ENCODE peak calls at places on chromosome 20, in four cellular contexts. A, M, C and O are unnamed samples.

GRCh38 chr20:37995856-37996625 is 37.2 kb downstream of the TTI1 start:
- DNase-seq in A (no peak), M (no peak), C (no peak), O (no peak)

GRCh38 chr20:25000268-25000801 is 7.8 kb upstream of the APMAP start:
- DNase-seq in A (no peak), M (peak), C (peak), O (no peak)

GRCh38 chr20:58032599-58032998 is 195.9 kb downstream of the ANKRD60 start:
- DNase-seq in A (no peak), M (no peak), C (no peak), O (no peak)

GRCh38 chr20:32580970-32581838 is 3.9 kb downstream of the NOL4L start:
- DNase-seq in A (no peak), M (no peak), C (no peak), O (no peak)

GRCh38 chr20:23869520-23869919 is 10.0 kb downstream of the CST5 start:
- DNase-seq in A (no peak), M (no peak), C (no peak), O (no peak)

GRCh38 chr20:11216451-11217314 is 542.9 kb upstream of the JAG1 start:
- DNase-seq in A (no peak), M (peak), C (no peak), O (no peak)

GRCh38 chr20:18928626-18929025 is 115.0 kb downstream of the SCP2D1 start:
- DNase-seq in A (no peak), M (no peak), C (no peak), O (no peak)

GRCh38 chr20:64164123-64164836 is at the start of gene MYT1:
- DNase-seq in A (no peak), M (no peak), C (no peak), O (no peak)

GRCh38 chr20:46688151-46689081 is 828 bp downstream of the TP53RK start:
- DNase-seq in A (no peak), M (peak), C (peak), O (no peak)

GRCh38 chr20:6582449-6582848 is 185.0 kb upstream of the BMP2 start:
- DNase-seq in A (no peak), M (peak), C (no peak), O (no peak)

GRCh38 chr20:53331151-53331973 is 262.3 kb downstream of the ZNF217 start:
- DNase-seq in A (no peak), M (peak), C (no peak), O (no peak)

DNA sequence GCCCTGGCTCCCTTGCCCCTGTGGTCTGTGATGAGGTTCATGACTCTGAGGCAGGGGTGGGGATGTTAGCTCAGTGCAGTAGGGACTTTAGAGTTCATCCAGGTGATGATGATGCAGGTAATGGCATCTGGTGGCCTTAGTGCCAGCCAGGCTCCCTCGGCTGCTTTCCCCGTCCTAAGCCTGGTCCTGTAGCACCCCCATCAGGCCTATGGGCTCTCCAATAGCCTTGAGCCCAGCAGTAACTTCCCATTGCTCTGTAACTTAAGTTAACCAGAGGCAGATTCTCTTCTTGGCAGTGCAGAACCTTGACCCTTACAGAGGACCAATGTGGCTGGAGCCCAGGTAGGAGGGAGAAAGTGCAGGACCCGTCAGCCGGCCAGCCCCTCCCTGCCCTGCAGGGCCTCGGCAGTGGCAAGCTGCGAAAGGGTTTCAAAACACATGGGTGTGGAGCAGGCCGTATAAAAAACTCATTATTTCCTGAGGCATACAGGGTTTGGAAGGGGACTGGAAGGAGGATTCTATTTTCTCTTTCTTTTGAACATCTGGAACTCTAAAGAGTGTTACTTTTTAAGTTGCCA is 406.9 kb downstream of the CDH26 start:
- DNase-seq in A (no peak), M (no peak), C (peak), O (no peak)
- TF ChIP-seq CTCF in A (no peak), M (peak), C (no peak), O (no peak)

GRCh38 chr20:43243672-43244269 is 54.1 kb upstream of the PTPRT start:
- DNase-seq in A (no peak), M (no peak), C (peak), O (no peak)
- TF ChIP-seq CTCF in A (no peak), M (no peak), C (peak), O (no peak)

GRCh38 chr20:3631534-3631933 is 31.7 kb downstream of the GFRA4 start:
- DNase-seq in A (no peak), M (no peak), C (no peak), O (no peak)

GRCh38 chr20:3630429-3630828 is 32.8 kb downstream of the GFRA4 start:
- DNase-seq in A (no peak), M (no peak), C (no peak), O (no peak)

GRCh38 chr20:3629893-3630292 is 33.3 kb downstream of the GFRA4 start:
- DNase-seq in A (no peak), M (peak), C (no peak), O (no peak)

GRCh38 chr20:3633913-3634478 is 29.2 kb downstream of the GFRA4 start:
- DNase-seq in A (no peak), M (no peak), C (no peak), O (no peak)

DNA sequence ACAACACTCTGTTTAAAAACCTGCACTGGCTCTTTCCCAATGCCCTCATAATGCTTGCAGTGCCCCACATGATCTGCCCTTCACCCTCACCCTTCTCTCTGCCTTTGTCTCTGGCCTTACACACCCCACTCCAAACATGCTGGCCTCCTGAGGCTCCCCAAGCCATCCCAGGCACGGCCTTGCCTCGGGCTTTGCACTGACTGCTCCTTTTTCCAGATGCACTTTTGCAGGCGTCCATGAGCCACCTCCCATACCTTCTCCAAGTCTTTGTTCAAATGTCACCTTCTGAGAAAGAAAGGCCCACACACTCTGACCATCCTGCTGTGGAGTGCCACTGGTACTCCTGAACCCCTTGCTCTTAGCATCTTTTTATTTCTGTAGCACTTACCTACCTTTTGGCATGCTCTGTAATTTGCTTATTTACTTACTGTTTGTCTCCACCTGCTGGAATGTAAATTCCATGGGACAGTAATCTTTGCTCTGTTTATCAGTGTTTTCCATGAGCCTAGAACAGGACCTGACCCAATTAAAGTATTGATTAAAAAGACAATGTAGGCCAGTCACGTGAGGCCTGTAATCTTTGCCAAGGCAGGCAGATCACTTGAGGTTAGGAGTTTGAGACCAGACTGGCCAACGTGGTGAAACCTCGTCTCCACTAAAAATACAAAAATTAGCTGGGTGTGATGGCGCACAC is 30.7 kb downstream of the GFRA4 start:
- DNase-seq in A (no peak), M (no peak), C (no peak), O (no peak)
- TF ChIP-seq CTCF in A (no peak), M (no peak), C (no peak), O (no peak)

DNA sequence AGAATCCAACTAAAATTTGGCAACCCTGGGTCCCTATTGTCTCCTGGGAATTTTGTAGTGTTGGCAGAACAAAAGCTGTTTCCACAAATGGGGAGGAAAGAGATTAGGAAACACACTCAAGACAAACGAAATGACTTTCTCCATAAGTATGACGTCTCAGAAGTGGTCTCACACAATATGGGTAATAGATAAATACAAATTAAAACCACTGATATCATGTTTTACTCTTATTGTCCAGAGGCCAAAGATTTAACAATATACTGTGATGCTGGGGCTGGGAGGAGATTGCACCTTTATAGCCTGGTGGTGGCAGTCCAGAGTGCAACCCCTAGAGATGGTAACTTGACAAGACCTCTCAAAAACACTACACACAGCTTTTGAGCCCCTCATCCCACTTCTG is 18.6 kb downstream of the FKBP1A start:
- DNase-seq in A (no peak), M (no peak), C (no peak), O (no peak)
- TF ChIP-seq CTCF in A (no peak), M (no peak), C (no peak), O (no peak)

GRCh38 chr20:61724376-61724775 is 341.3 kb downstream of the TAF4 start:
- DNase-seq in A (no peak), M (peak), C (no peak), O (no peak)
- TF ChIP-seq CTCF in A (no peak), M (peak), C (peak), O (no peak)

DNA sequence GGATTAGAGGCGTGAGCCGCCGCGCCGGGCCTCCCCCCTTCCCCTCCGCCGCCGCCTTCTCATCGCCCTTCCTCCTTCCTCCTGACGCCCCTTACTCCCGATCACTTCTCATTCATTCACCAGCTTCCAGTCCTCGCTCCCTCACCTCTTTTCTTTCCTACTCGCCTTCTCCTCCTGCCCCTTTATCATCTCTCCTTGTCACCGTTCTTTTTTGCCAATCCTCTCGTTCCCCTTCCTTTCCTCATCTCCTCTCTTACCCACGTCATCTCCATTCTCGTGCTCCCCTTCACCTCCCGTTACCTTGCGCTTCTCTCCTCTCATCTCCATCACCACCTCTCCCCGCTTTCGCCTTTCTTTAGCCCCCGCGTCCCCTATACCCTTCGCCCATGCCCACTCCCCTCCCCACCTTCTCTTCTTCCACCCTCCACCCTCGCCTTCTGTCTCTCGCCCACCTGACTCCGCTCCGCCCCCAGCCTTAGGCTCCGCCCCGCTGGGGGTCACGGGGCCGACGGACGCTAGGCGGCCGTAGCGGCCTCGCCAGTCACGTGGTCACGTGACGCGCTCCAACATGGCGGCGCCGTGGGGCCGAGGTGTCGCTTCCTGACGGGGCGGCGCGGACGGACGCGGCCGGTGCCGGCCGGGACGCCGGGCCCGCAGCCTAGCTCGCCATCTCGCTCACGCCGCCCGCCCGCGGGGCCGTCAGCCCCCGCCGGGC is at the start of gene ARFGEF2:
- DNase-seq in A (peak), M (peak), C (peak), O (peak)
- TF ChIP-seq CTCF in A (no peak), M (no peak), C (no peak), O (no peak)

GRCh38 chr20:13262302-13262650 is 41.2 kb downstream of the ISM1 start:
- DNase-seq in A (no peak), M (no peak), C (no peak), O (no peak)
- TF ChIP-seq CTCF in A (no peak), M (no peak), C (no peak), O (no peak)

GRCh38 chr20:48995599-48995998 is 50.5 kb upstream of the CSE1L start:
- DNase-seq in A (no peak), M (no peak), C (no peak), O (no peak)

DNA sequence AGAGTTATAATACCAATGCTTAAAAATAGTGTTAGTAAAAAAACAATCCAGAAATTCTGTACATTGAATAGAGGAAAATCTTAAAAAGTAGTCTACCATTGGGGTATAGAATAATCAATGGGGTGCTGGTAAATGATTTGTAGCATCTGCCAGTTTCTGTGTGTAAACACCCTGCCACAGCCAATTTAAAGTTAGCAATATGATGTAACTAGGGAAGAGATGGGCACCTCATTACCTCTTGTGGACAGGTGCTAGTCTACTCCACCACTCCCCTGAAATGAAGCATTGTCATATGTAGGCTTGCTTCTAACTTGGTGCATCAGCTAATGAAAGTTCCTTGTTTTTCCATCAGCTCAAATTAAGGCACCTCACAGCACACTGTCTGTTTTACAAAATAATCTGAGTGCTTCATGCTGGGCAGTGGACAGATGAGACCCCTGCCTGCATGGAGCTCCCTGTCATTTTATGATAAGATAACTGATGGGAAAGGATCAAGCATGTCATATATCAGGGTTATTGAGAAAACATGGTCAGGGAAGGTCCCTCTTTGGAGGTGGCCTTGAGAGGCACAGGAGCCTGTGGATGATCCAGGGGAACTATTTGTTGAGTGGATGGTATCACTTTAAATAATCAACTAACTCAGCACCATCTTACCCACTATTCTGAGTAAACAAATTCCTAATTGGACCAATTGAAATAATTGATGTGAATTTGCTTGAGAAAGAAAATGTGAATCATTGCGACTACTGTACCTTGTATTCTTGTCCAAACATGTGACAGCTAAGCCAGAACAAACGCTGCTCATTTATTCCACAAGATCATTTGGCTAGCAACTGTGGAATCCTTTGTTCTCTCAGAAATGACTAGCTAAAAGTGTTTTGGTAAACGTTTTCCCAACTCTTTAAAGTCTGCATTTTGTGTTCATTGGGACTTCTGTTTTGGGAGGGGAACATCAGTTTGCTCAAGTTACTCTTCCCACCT is 45.9 kb upstream of the CSE1L start:
- DNase-seq in A (no peak), M (peak), C (no peak), O (no peak)
- TF ChIP-seq CTCF in A (no peak), M (no peak), C (no peak), O (no peak)

GRCh38 chr20:50306478-50307423 is 116.1 kb downstream of the CEBPB start:
- DNase-seq in A (no peak), M (no peak), C (no peak), O (no peak)

GRCh38 chr20:50308166-50308512 is 117.5 kb downstream of the CEBPB start:
- DNase-seq in A (no peak), M (no peak), C (no peak), O (no peak)

GRCh38 chr20:50309764-50310672 is 119.4 kb downstream of the CEBPB start:
- DNase-seq in A (no peak), M (no peak), C (no peak), O (no peak)

GRCh38 chr20:50309280-50309763 is 118.7 kb downstream of the CEBPB start:
- DNase-seq in A (no peak), M (peak), C (no peak), O (no peak)

DNA sequence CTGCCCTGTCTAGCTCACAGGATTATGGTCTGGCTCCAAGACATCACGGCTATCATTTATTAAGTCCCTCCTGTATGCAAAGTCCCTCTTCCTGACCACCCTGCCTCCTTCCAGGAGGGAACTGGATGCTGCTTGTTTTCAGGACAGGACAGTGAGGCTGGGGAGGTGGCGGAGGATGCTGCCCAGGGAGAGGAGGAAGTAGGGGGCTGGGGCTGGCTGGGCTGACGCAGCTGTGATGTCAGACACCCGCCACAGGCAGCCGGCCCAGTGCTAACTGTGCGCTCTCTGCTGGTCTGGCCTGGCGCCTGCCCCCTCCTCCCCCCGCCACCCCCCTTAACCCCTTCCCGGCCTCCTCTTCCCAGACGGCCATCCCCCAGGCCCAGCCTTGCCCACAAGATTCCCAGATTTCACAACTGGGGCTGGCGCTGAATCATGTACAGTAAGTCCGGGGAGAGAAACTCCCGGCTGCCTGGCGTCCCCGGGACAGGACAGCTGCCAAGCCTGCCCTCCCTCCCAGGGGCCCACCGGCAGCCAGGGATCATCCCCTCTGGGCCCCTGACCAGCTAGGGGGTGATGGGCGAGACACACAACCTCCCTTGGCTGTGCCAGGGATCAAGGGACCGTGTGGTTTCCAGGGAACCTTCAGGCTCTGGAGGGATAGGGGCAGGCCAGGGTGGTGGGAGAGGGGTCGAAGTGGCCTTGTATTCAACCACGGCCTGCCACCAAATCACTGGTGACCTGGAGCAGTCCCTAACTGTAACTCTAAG is 118.1 kb downstream of the CEBPB start:
- DNase-seq in A (no peak), M (peak), C (peak), O (no peak)
- TF ChIP-seq CTCF in A (no peak), M (peak), C (no peak), O (no peak)